ENCODE peak calls at places on chromosomes 7 and 10, in five cellular contexts. B is endothelial cell; E is epithelial cell of esophagus; R is RWPE1; I is CD8-positive, alpha-beta T cell. V is an unnamed sample.

GRCh38 chr10:68471586-68472408 is at the start of gene DNA2:
- DNase-seq in R (peak; percentile 95), I (peak; percentile 68), B (peak; percentile 61), E (peak; percentile 61), V (no peak)

GRCh38 chr7:45187946-45188411 is 30.4 kb downstream of the RAMP3 start:
- DNase-seq in E (no peak), B (no peak), R (no peak), I (no peak), V (no peak)

GRCh38 chr10:99676435-99676834 is 17.1 kb downstream of the ENTPD7 start:
- DNase-seq in B (no peak), I (no peak), E (no peak), R (no peak), V (no peak)

GRCh38 chr7:138195207-138195606 is 118.9 kb downstream of the AKR1D1 start:
- DNase-seq in R (no peak), I (no peak), E (peak; percentile 46), B (no peak), V (no peak)

GRCh38 chr7:129343099-129343700 is 91.0 kb upstream of the STRIP2 start:
- DNase-seq in I (peak; percentile 7), B (no peak), R (peak; percentile 34), E (peak; percentile 65), V (no peak)

GRCh38 chr7:31076051-31076450 is 23.9 kb downstream of the ADCYAP1R1 start:
- DNase-seq in B (no peak), I (no peak), E (no peak), R (no peak), V (peak; percentile 82)

GRCh38 chr10:96918214-96919002 is 86.3 kb downstream of the LCOR start:
- DNase-seq in B (no peak), I (no peak), R (no peak), E (no peak), V (no peak)

GRCh38 chr7:117666019-117666418 is 186.2 kb downstream of the CFTR start:
- DNase-seq in B (no peak), I (no peak), E (peak; percentile 84), R (no peak), V (no peak)

GRCh38 chr10:34759837-34760215 is 55.3 kb downstream of the PARD3 start:
- DNase-seq in I (no peak), R (no peak), E (peak; percentile 69), B (no peak), V (no peak)

GRCh38 chr7:105224884-105225651 is 163.7 kb downstream of the SRPK2 start:
- DNase-seq in B (no peak), I (no peak), R (peak; percentile 82), E (peak; percentile 93), V (no peak)

GRCh38 chr10:20713420-20713819 is 183.7 kb downstream of the NEBL start:
- DNase-seq in B (no peak), I (no peak), E (no peak), R (no peak), V (no peak)

GRCh38 chr7:127251458-127252379 is 1.0 kb downstream of the GRM8 start:
- DNase-seq in R (peak; percentile 15), E (no peak), B (peak; percentile 19), I (no peak), V (no peak)

GRCh38 chr10:12690525-12691139 is 310.9 kb downstream of the CCDC3 start:
- DNase-seq in B (no peak), I (no peak), R (no peak), E (no peak), V (no peak)

GRCh38 chr10:36349445-36350063 is 707.5 kb upstream of the FZD8 start:
- DNase-seq in R (no peak), E (peak; percentile 80), B (no peak), I (no peak), V (no peak)

GRCh38 chr7:23246540-23246939 is at the start of gene GPNMB:
- DNase-seq in I (no peak), E (peak; percentile 85), R (peak; percentile 61), B (no peak), V (no peak)

GRCh38 chr10:128468462-128468861 is 342.2 kb upstream of the MKI67 start:
- DNase-seq in R (no peak), B (no peak), I (no peak), E (no peak), V (no peak)

GRCh38 chr10:95509281-95509680 is 51.9 kb downstream of the SORBS1 start:
- DNase-seq in I (no peak), R (no peak), B (no peak), E (no peak), V (no peak)

GRCh38 chr10:385571-386300 is 250.5 kb downstream of the ZMYND11 start:
- DNase-seq in E (no peak), B (no peak), R (no peak), I (no peak), V (no peak)

GRCh38 chr7:101743241-101743994 is 74.0 kb upstream of the CUX1 start:
- DNase-seq in R (peak; percentile 47), B (peak; percentile 56), I (peak; percentile 65), E (peak; percentile 82), V (no peak)

GRCh38 chr7:18552943-18553584 is 57.5 kb downstream of the HDAC9 start:
- DNase-seq in I (no peak), B (no peak), R (no peak), E (peak; percentile 26), V (no peak)

GRCh38 chr10:61993676-61994401 is 92.3 kb downstream of the ARID5B start:
- DNase-seq in E (no peak), I (no peak), R (no peak), B (no peak), V (no peak)

GRCh38 chr7:64878684-64879083 is 24.4 kb upstream of the ZNF273 start:
- DNase-seq in I (no peak), B (no peak), R (no peak), E (no peak), V (no peak)

GRCh38 chr10:34612938-34613337 is 202.2 kb downstream of the PARD3 start:
- DNase-seq in I (no peak), E (no peak), B (no peak), R (no peak), V (no peak)

GRCh38 chr10:96470108-96470743 is 43.5 kb downstream of the TLL2 start:
- DNase-seq in R (peak; percentile 63), I (no peak), B (peak; percentile 70), E (peak; percentile 63), V (no peak)

GRCh38 chr10:70162157-70162891 is 8.0 kb downstream of the SAR1A start:
- DNase-seq in E (no peak), I (no peak), R (no peak), B (no peak), V (no peak)

GRCh38 chr10:132104062-132104461 is 38.3 kb downstream of the JAKMIP3 start:
- DNase-seq in I (no peak), B (no peak), R (no peak), E (no peak), V (no peak)

GRCh38 chr10:70132098-70133029 is at the start of gene AIFM2:
- DNase-seq in I (peak; percentile 44), R (peak; percentile 92), E (peak; percentile 66), B (peak; percentile 37), V (no peak)

GRCh38 chr10:110492069-110492782 is 5.5 kb upstream of the DUSP5 start:
- DNase-seq in E (no peak), R (no peak), I (no peak), B (no peak), V (no peak)

GRCh38 chr10:27447540-27447939 is 56.6 kb upstream of the RAB18 start:
- DNase-seq in R (no peak), I (no peak), E (no peak), B (no peak), V (no peak)

GRCh38 chr10:27451054-27451453 is 53.0 kb upstream of the RAB18 start:
- DNase-seq in E (no peak), R (no peak), I (no peak), B (no peak), V (no peak)

GRCh38 chr10:27449571-27449970 is 54.5 kb upstream of the RAB18 start:
- DNase-seq in R (no peak), E (no peak), I (no peak), B (no peak), V (no peak)

GRCh38 chr10:27450225-27450624 is 53.9 kb upstream of the RAB18 start:
- DNase-seq in B (no peak), I (no peak), R (no peak), E (no peak), V (no peak)

DNA sequence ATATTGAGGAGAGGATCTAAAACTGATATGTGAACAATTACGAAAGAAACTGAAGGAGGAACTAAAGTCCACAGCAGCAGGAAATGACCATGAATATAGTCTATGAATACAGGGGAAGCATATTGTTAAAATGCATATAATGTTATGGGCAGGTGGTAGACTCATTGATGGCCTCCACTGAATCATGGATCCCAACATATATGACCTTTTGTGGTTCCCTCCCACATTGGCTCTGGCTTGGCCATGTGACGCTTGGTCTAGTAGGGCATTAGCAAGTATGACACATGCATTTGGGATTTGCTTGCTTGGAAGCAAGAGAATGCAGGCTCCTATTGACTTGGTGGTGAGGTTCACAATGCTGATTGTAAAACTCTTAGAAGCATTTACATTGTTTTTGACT is 55.2 kb upstream of the RAB18 start:
- DNase-seq in R (peak; percentile 41), B (no peak), I (no peak), E (peak; percentile 84), V (no peak)
- TF ChIP-seq CTCF in R (no peak), B (no peak), I (no peak), E (no peak), V (no peak)

DNA sequence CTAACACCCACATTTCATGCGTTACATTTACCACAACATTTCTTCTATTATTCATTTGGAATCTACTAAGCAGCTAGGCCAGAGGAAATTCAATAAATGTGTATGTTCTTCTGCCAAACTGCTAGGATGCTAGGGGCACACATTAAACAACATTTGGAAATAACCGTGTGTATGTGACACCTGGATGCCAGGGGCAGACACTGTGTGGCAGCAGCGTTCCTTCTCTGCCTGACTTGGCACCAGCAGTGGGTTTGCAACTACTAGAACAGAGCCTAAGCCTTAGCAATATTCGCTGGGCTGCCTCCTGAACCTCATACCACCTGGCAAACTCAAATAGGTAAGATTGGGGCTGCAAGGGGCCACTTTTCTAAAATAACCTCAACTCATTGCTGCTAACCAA is 182.1 kb downstream of the CHCHD3 start:
- DNase-seq in B (no peak), E (no peak), I (no peak), R (no peak), V (no peak)
- TF ChIP-seq CTCF in B (no peak), E (no peak), I (no peak), R (no peak), V (peak; percentile 49)

GRCh38 chr7:20402297-20403230 is 71.9 kb downstream of the ITGB8 start:
- DNase-seq in E (no peak), I (no peak), R (no peak), B (no peak), V (no peak)
- TF ChIP-seq CTCF in E (peak; percentile 38), I (no peak), R (peak; percentile 66), B (peak; percentile 49), V (peak; percentile 85)

GRCh38 chr7:106982415-106982814 is 62.1 kb upstream of the PRKAR2B start:
- DNase-seq in B (no peak), E (no peak), R (no peak), I (no peak), V (no peak)
- TF ChIP-seq CTCF in B (no peak), E (no peak), R (no peak), I (no peak), V (no peak)